ENCODE peak calls at places on chromosomes 7 and 10, in eight cellular contexts. C is prostate gland, I is HCT116, S is stomach, Q is ovary, Z is sigmoid colon, B is IMR-90, W is breast epithelium. X is an unnamed sample.

GRCh38 chr7:155947051-155947450 is 134.8 kb upstream of the SHH start:
- DNase-seq in W (no peak), S (peak; percentile 25), C (no peak), Q (no peak), Z (no peak), I (no peak), B (peak; percentile 54), X (no peak)

GRCh38 chr7:131556055-131556911 is at the start of gene PODXL:
- DNase-seq in C (peak; percentile 59), Q (peak; percentile 70), B (peak; percentile 17), I (no peak), S (peak; percentile 73), Z (peak; percentile 85), W (peak; percentile 38), X (peak; percentile 67)

GRCh38 chr10:118918116-118918515 is 111.4 kb upstream of the NANOS1 start:
- DNase-seq in Q (no peak), W (no peak), C (no peak), Z (no peak), B (no peak), I (no peak), S (no peak), X (no peak)

GRCh38 chr10:78706256-78706655 is 362.5 kb upstream of the ZMIZ1 start:
- DNase-seq in I (no peak), Z (no peak), Q (no peak), S (no peak), B (peak; percentile 61), C (no peak), W (no peak), X (no peak)

GRCh38 chr10:59336632-59337031 is 25.7 kb downstream of the FAM13C start:
- DNase-seq in S (no peak), W (no peak), C (no peak), B (peak; percentile 74), Q (no peak), Z (no peak), I (no peak), X (no peak)

GRCh38 chr10:71623098-71623985 is 96.2 kb downstream of the C10orf105 start:
- DNase-seq in I (no peak), C (no peak), W (no peak), Q (no peak), B (peak; percentile 24), Z (no peak), S (no peak), X (peak; percentile 15)

GRCh38 chr7:44309271-44310091 is 15.9 kb downstream of the CAMK2B start:
- DNase-seq in Q (peak; percentile 78), Z (peak; percentile 68), W (peak; percentile 25), S (peak; percentile 67), I (no peak), B (peak; percentile 32), C (no peak), X (peak; percentile 43)

GRCh38 chr7:50751136-50751535 is 31.6 kb downstream of the GRB10 start:
- DNase-seq in S (no peak), I (no peak), W (no peak), Q (no peak), C (no peak), B (no peak), Z (no peak), X (peak; percentile 12)

GRCh38 chr10:10797467-10797866 is 220.2 kb upstream of the CELF2 start:
- DNase-seq in Q (peak; percentile 62), S (no peak), Z (no peak), I (no peak), C (no peak), W (no peak), B (no peak), X (no peak)

GRCh38 chr7:22404421-22405023 is 47.6 kb upstream of the RAPGEF5 start:
- DNase-seq in Q (no peak), I (no peak), C (no peak), S (no peak), Z (no peak), B (no peak), W (no peak), X (no peak)

GRCh38 chr10:28939352-28940157 is 262.2 kb downstream of the BAMBI start:
- DNase-seq in Z (peak; percentile 68), I (no peak), C (peak; percentile 40), S (peak; percentile 34), B (peak; percentile 66), W (peak; percentile 49), Q (no peak), X (peak; percentile 20)

GRCh38 chr7:134712196-134712595 is 65.5 kb downstream of the BPGM start:
- DNase-seq in C (no peak), Z (no peak), I (no peak), B (no peak), S (no peak), Q (no peak), W (no peak), X (no peak)

GRCh38 chr7:137669706-137670105 is 177.1 kb downstream of the DGKI start:
- DNase-seq in I (no peak), Q (no peak), Z (no peak), B (peak; percentile 64), C (no peak), S (no peak), W (no peak), X (no peak)

GRCh38 chr10:122333037-122333436 is 41.5 kb upstream of the PLEKHA1 start:
- DNase-seq in I (no peak), B (no peak), C (no peak), W (no peak), S (no peak), Q (no peak), Z (no peak), X (no peak)

GRCh38 chr7:43137811-43138210 is 25.4 kb downstream of the HECW1 start:
- DNase-seq in S (no peak), W (no peak), Q (no peak), B (no peak), C (no peak), I (no peak), Z (no peak), X (no peak)

GRCh38 chr10:102502337-102503151 is at the start of gene ACTR1A:
- DNase-seq in Z (peak; percentile 99), W (peak; percentile 98), S (peak; percentile 97), B (peak; percentile 100), I (peak; percentile 100), Q (peak; percentile 95), C (peak; percentile 99), X (peak; percentile 98)
- TF ChIP-seq POLR2A in Z (peak; percentile 95), W (peak; percentile 58), S (peak; percentile 51), B (peak; percentile 43), I (peak; percentile 87), Q (peak; percentile 72), C (peak; percentile 66), X (peak; percentile 90)

DNA sequence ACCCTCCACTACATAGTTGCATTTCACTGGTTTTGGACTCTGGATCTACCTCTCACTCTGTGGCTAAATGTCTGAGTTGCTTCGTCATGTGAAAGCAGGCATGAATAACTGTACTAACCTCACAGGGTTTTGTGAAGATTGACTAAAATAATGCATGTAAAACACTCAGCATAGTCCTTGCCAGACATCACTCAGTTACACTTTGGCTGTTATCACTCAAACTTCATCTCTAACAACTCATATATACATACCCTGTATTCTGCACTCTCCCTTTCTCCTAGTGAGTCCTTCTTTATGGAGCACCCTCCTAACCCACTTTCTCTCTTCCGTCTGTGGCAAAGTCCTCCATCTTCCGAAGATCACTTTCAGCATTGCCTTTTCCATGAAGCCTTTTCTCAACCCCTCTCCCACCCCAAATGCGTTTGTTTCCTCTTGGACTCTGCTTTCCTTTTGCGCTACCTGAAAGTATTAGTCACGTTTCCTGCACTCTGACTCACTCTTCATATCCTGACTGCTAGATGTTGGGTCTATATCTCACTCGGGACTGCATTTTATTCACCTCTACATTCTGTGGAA is 72.6 kb downstream of the OSBPL3 start:
- DNase-seq in I (peak; percentile 65), Q (no peak), S (no peak), W (no peak), B (peak; percentile 76), C (no peak), Z (no peak), X (peak; percentile 51)
- TF ChIP-seq POLR2A in I (no peak), Q (no peak), S (no peak), W (no peak), B (no peak), C (no peak), Z (no peak), X (no peak)

DNA sequence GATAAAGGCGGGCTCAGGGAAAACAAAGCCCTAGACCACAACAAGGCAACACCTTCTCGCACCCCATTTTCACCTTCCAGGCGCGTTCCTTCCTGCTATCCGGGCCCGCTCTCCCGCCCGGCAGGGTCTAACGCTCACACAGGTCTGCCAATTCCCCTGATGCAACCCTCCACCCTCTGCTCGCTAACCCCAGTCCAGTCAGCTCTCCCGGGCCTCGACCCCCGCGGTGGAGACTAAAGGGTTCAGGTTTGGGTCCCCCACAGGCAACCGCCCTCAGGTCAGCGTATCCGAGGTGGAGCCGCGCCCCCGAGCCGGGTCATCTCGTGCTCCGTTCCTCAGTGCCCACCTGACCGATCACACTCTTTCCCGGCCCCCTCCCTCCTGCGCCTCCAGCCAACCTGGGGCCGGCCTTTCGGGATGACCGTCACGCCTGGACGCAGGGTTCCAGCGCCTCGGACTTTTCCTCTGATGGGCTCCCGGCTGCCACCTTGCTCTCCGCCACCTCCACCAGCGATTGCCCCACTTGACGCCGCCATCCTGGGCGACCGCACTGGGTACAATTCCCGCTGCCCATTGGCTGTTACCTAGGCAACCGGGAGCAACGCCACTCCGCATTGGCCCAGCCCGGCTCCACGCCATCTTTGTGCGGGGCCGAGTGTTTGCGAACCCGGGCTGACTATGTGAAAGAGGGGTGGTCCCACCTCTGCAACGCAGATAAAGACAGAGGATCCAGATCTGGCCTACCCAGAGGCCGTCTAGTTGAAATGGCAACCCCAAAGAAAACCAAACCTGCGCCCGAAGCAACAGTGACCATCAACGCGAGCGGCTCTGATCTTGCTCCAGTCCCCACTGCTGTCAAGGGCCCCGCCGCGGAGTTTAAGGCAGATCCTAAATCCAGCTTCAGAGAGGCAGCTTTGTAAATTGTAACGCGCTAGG is at the start of gene MORN4:
- DNase-seq in S (peak; percentile 93), B (peak; percentile 84), I (peak; percentile 83), W (peak; percentile 93), Z (peak; percentile 97), Q (peak; percentile 93), C (peak; percentile 92), X (peak; percentile 94)
- TF ChIP-seq POLR2A in S (no peak), B (no peak), I (no peak), W (no peak), Z (no peak), Q (no peak), C (no peak), X (peak; percentile 71)

GRCh38 chr7:130268463-130269317 is 2.0 kb downstream of the CPA2 start:
- DNase-seq in B (no peak), S (no peak), Q (no peak), C (no peak), Z (no peak), I (no peak), W (no peak), X (no peak)
- TF ChIP-seq POLR2A in B (no peak), S (no peak), Q (no peak), C (no peak), Z (no peak), I (no peak), W (no peak), X (no peak)

GRCh38 chr10:80196270-80196949 is 8.9 kb downstream of the ANXA11 start:
- DNase-seq in I (peak; percentile 90), Z (no peak), Q (no peak), C (peak; percentile 61), B (peak; percentile 61), W (peak; percentile 90), S (peak; percentile 90), X (no peak)
- TF ChIP-seq POLR2A in I (no peak), Z (peak; percentile 51), Q (no peak), C (peak; percentile 29), B (no peak), W (no peak), S (peak; percentile 25), X (no peak)